ENCODE peak calls at places on chromosomes 12 and 14, in seven cellular contexts. K is colonic mucosa, Q is fibroblast of the aortic adventitia, U is thyroid gland, X is heart right ventricle, O is A549, D is GM12864. E is an unnamed sample.

GRCh38 chr12:129558036-129558435 is 345.8 kb downstream of the TMEM132D start:
- DNase-seq in D (no peak), U (no peak), X (no peak), Q (no peak), K (no peak), O (no peak), E (no peak)

GRCh38 chr14:68655021-68655811 is 137.7 kb downstream of the ZFP36L1 start:
- DNase-seq in O (no peak), K (no peak), X (no peak), U (no peak), D (no peak), Q (no peak), E (no peak)

GRCh38 chr14:99194736-99195135 is 77.3 kb downstream of the BCL11B start:
- DNase-seq in O (no peak), K (no peak), U (no peak), D (no peak), Q (no peak), X (no peak), E (no peak)

GRCh38 chr12:2639020-2639298 is 155.8 kb upstream of the FKBP4 start:
- DNase-seq in D (no peak), K (no peak), Q (no peak), O (no peak), U (no peak), X (no peak), E (no peak)

GRCh38 chr14:57918791-57919190 is 52.9 kb upstream of the SLC35F4 start:
- DNase-seq in Q (no peak), U (no peak), X (no peak), O (no peak), D (no peak), K (no peak), E (no peak)

GRCh38 chr12:39103552-39104165 is 198.3 kb upstream of the CPNE8 start:
- DNase-seq in O (peak), Q (peak), K (peak), D (no peak), X (peak), U (peak), E (peak)

GRCh38 chr14:69358233-69358963 is 39.7 kb downstream of the ERH start:
- DNase-seq in O (no peak), Q (no peak), X (no peak), D (no peak), U (no peak), K (no peak), E (no peak)

GRCh38 chr12:132156926-132157325 is 12.7 kb downstream of the NOC4L start:
- DNase-seq in U (no peak), X (no peak), K (no peak), O (no peak), D (no peak), Q (no peak), E (no peak)

GRCh38 chr12:21026302-21026701 is 104.7 kb upstream of the SLCO1B1 start:
- DNase-seq in Q (no peak), K (no peak), X (no peak), O (peak), U (no peak), D (no peak), E (peak)

GRCh38 chr12:46891306-46891705 is 65.5 kb upstream of the SLC38A4 start:
- DNase-seq in U (no peak), O (no peak), X (no peak), D (no peak), Q (peak), K (no peak), E (peak)

GRCh38 chr12:20415013-20415412 is 46.7 kb downstream of the PDE3A start:
- DNase-seq in K (no peak), D (no peak), U (no peak), Q (peak), O (no peak), X (peak), E (peak)

GRCh38 chr12:132169376-132169775 is 25.1 kb downstream of the NOC4L start:
- DNase-seq in D (no peak), Q (no peak), U (no peak), O (no peak), K (no peak), X (no peak), E (no peak)

GRCh38 chr14:90803249-90803648 is 13.0 kb downstream of the TTC7B start:
- DNase-seq in U (no peak), D (no peak), Q (no peak), O (no peak), K (no peak), X (no peak), E (no peak)

GRCh38 chr14:66624319-66624937 is 116.5 kb downstream of the GPHN start:
- DNase-seq in Q (peak), K (peak), O (peak), D (peak), X (peak), U (peak), E (peak)

GRCh38 chr12:5251092-5251491 is 180.8 kb upstream of the NTF3 start:
- DNase-seq in D (no peak), Q (no peak), K (no peak), U (no peak), O (no peak), X (no peak), E (no peak)
- H3K4me3 ChIP-seq in D (no peak), Q (no peak), K (no peak), U (no peak), O (no peak), X (no peak), E (no peak)

DNA sequence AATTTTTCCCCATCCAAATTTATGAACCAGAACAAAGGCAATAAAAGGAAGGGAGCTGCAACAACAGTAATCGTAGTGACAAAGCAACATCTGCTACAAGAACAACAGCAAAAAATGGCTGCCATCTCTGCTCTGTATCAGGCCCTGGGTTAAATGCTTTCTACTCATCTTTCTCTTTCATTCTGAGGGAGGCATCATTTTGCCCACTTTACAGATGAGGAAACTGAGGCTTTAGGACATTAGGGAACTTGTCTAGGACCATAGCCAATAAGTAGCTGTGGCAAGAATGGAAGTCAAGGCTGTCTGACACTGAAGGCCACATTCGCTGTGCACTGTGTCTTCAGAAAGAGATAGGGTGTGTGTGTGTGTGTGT is 192.4 kb upstream of the NUDT4 start:
- DNase-seq in U (no peak), O (no peak), Q (no peak), K (no peak), X (no peak), D (no peak), E (no peak)
- H3K4me3 ChIP-seq in U (no peak), O (no peak), Q (no peak), K (no peak), X (no peak), D (no peak), E (no peak)

GRCh38 chr14:96752156-96752555 is 45.0 kb upstream of the VRK1 start:
- DNase-seq in X (no peak), D (no peak), K (no peak), Q (no peak), O (no peak), U (no peak), E (no peak)
- H3K4me3 ChIP-seq in X (no peak), D (no peak), K (no peak), Q (no peak), O (no peak), U (no peak), E (no peak)

GRCh38 chr12:79187032-79187431 is 322.5 kb downstream of the SYT1 start:
- DNase-seq in X (peak), O (no peak), K (no peak), D (no peak), U (no peak), Q (peak), E (no peak)

GRCh38 chr12:79183946-79184345 is 319.4 kb downstream of the SYT1 start:
- DNase-seq in X (no peak), K (no peak), O (no peak), D (no peak), U (no peak), Q (peak), E (peak)

GRCh38 chr12:79186506-79186905 is 321.9 kb downstream of the SYT1 start:
- DNase-seq in X (no peak), D (no peak), Q (no peak), O (no peak), K (no peak), U (no peak), E (no peak)

GRCh38 chr12:79183003-79183402 is 318.4 kb downstream of the SYT1 start:
- DNase-seq in U (no peak), D (no peak), K (no peak), O (no peak), Q (no peak), X (no peak), E (no peak)
- H3K4me3 ChIP-seq in U (no peak), D (no peak), K (no peak), O (no peak), Q (no peak), X (no peak), E (no peak)

DNA sequence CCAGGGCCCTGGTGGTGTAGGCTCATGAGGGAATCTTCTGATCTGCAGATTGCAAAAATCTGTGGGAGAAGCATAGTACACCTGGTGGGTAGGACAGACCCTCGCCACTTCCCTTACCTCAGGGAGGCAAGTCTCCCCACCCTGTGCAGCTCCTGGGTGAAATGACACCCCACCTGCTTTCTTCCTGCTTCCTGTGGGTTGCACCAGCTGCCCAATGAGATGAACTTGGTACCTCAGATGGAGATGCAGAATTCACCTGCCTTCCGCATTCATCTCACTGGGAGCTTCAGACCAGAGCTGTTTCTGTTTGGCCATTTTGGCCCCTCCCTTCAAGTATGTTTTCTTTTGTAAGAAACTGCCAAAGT is 4.7 kb downstream of the CLEC2D start:
- DNase-seq in K (peak), Q (no peak), X (no peak), U (no peak), O (no peak), D (peak), E (no peak)
- H3K4me3 ChIP-seq in K (no peak), Q (no peak), X (no peak), U (no peak), O (no peak), D (peak), E (no peak)

GRCh38 chr12:42020226-42020625 is 124.4 kb downstream of the GXYLT1 start:
- DNase-seq in D (no peak), X (no peak), O (no peak), Q (no peak), U (no peak), K (no peak), E (no peak)

GRCh38 chr12:42024495-42024830 is 120.2 kb downstream of the GXYLT1 start:
- DNase-seq in K (no peak), D (no peak), U (no peak), O (no peak), Q (no peak), X (no peak), E (no peak)

GRCh38 chr12:42027537-42027936 is 117.1 kb downstream of the GXYLT1 start:
- DNase-seq in U (peak), D (no peak), O (no peak), X (no peak), Q (no peak), K (no peak), E (no peak)

DNA sequence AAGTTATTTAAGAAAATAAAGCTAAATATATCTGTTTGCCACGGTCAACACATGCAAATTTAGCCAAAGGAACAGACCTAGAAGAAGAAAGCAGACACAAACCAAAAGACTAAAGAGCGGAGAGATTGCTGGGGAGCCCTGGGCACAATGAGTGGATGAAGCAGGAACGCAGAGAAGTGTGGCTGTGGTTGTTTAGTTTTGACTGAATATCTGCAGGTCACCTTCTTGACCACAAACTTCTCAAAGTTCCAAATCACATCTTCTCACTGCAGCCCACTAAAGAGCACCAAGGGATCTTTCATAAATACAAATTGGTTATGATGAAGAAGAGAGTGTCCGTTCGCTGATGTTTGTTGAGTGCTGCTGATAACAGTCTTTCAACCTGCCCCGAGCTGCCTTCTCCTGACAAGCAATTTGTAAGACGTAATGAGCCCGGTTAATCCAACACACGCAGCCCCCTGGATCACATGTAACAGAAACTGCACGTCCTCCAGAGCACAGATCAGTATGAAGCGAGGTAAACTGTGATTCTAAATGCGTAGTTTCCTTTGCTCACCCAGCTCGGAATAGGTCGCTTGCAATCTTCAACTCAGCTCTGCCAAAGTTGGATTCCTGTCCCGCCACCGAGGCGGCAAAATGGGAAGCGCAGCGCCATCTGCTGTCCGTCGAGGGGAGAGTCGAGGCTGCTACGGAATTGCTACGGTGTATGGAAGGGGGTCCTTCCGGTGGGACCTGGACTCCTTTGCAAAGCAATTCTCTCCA is 120.8 kb downstream of the GXYLT1 start:
- DNase-seq in K (peak), O (peak), Q (peak), U (peak), X (peak), D (peak), E (peak)
- H3K4me3 ChIP-seq in K (no peak), O (peak), Q (peak), U (no peak), X (peak), D (peak), E (peak)

DNA sequence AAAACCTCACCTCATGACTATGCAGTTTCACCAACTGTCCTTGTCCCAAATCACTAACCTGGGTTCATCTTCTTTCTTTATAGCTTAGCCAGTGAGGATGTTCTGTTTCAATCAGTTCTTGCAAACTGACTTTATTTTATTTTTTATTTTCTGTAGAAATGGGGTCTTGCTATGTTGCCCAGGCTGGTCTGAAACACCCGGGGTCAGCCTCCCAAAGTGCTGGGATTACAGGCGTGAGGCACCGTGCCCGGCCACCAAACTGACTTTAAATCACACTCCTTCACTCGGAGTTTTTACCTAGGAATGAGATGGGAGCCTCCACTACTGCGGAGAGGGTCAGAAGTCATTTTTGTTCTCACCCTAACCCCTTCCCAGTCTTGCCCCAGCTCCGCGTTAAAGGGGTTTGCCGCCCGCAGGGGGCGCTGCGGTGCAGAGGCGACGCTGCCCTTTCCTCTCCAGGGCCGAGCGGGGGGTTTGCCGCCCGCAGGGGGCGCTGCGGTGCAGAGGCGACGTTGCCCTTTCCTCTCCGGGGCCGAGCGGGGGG is 7.0 kb upstream of the B4GALNT3 start:
- DNase-seq in U (no peak), Q (no peak), O (no peak), K (peak), D (no peak), X (peak), E (no peak)
- H3K4me3 ChIP-seq in U (no peak), Q (no peak), O (no peak), K (no peak), D (no peak), X (no peak), E (no peak)

GRCh38 chr14:74952697-74953484 is 2.5 kb downstream of the PGF start:
- DNase-seq in D (no peak), Q (no peak), X (no peak), U (peak), O (no peak), K (no peak), E (no peak)
- H3K4me3 ChIP-seq in D (no peak), Q (no peak), X (peak), U (no peak), O (no peak), K (no peak), E (no peak)

E was measured in cardiac fibroblast.